ENCODE peak calls at places on chromosome 17, in six cellular contexts. One of them, this sample, is unnamed.

GRCh38 chr17:73940511-73940910 is 263.0 kb upstream of the RPL38 start:
- DNase-seq in prostate gland: no peak
- DNase-seq in DND-41: no peak
- DNase-seq in GM23338: no peak
- DNase-seq in cardiac muscle cell: no peak
- DNase-seq in upper lobe of right lung: no peak
- DNase-seq in this sample: no peak

GRCh38 chr17:39231587-39232551 is 6.1 kb upstream of the STAC2 start:
- DNase-seq in GM23338: peak; percentile 80
- DNase-seq in upper lobe of right lung: peak; percentile 81
- DNase-seq in DND-41: peak; percentile 85
- DNase-seq in prostate gland: no peak
- DNase-seq in cardiac muscle cell: peak; percentile 63
- DNase-seq in this sample: no peak

GRCh38 chr17:63579633-63580032 is 21.1 kb upstream of the TACO1 start:
- DNase-seq in DND-41: no peak
- DNase-seq in prostate gland: no peak
- DNase-seq in upper lobe of right lung: no peak
- DNase-seq in GM23338: peak; percentile 40
- DNase-seq in cardiac muscle cell: no peak
- DNase-seq in this sample: no peak

GRCh38 chr17:37661372-37662014 is 18.2 kb upstream of the DDX52 start:
- DNase-seq in prostate gland: no peak
- DNase-seq in DND-41: no peak
- DNase-seq in cardiac muscle cell: no peak
- DNase-seq in upper lobe of right lung: no peak
- DNase-seq in GM23338: peak; percentile 49
- DNase-seq in this sample: no peak

GRCh38 chr17:2705263-2705662 is 6.3 kb downstream of the CLUH start:
- DNase-seq in prostate gland: no peak
- DNase-seq in GM23338: no peak
- DNase-seq in upper lobe of right lung: no peak
- DNase-seq in cardiac muscle cell: no peak
- DNase-seq in DND-41: no peak
- DNase-seq in this sample: no peak

GRCh38 chr17:40345161-40346034 is 19.1 kb downstream of the GJD3 start:
- DNase-seq in prostate gland: peak; percentile 64
- DNase-seq in cardiac muscle cell: peak; percentile 81
- DNase-seq in DND-41: no peak
- DNase-seq in GM23338: peak; percentile 97
- DNase-seq in upper lobe of right lung: peak; percentile 88
- DNase-seq in this sample: no peak

GRCh38 chr17:44389281-44389680 is at the start of gene ITGA2B:
- DNase-seq in cardiac muscle cell: no peak
- DNase-seq in upper lobe of right lung: no peak
- DNase-seq in DND-41: no peak
- DNase-seq in prostate gland: no peak
- DNase-seq in GM23338: no peak
- DNase-seq in this sample: no peak

GRCh38 chr17:5872831-5873230 is 197.3 kb upstream of the WSCD1 start:
- DNase-seq in cardiac muscle cell: no peak
- DNase-seq in DND-41: no peak
- DNase-seq in prostate gland: no peak
- DNase-seq in GM23338: no peak
- DNase-seq in upper lobe of right lung: no peak
- DNase-seq in this sample: no peak

GRCh38 chr17:75909812-75910274 is 5.2 kb upstream of the MRPL38 start:
- DNase-seq in upper lobe of right lung: peak; percentile 65
- DNase-seq in cardiac muscle cell: no peak
- DNase-seq in DND-41: peak; percentile 41
- DNase-seq in prostate gland: peak; percentile 75
- DNase-seq in GM23338: no peak
- DNase-seq in this sample: no peak

GRCh38 chr17:41738077-41738800 is 3.8 kb upstream of the HAP1 start:
- DNase-seq in upper lobe of right lung: peak; percentile 86
- DNase-seq in cardiac muscle cell: peak; percentile 83
- DNase-seq in GM23338: peak; percentile 93
- DNase-seq in DND-41: peak; percentile 82
- DNase-seq in prostate gland: peak; percentile 63
- DNase-seq in this sample: peak; percentile 77

GRCh38 chr17:6526362-6527152 is 29.8 kb downstream of the PITPNM3 start:
- DNase-seq in prostate gland: no peak
- DNase-seq in upper lobe of right lung: no peak
- DNase-seq in cardiac muscle cell: peak; percentile 30
- DNase-seq in GM23338: peak; percentile 46
- DNase-seq in DND-41: no peak
- DNase-seq in this sample: no peak

GRCh38 chr17:2909164-2909852 is 113.1 kb downstream of the RAP1GAP2 start:
- DNase-seq in DND-41: no peak
- DNase-seq in upper lobe of right lung: no peak
- DNase-seq in GM23338: no peak
- DNase-seq in cardiac muscle cell: no peak
- DNase-seq in prostate gland: no peak
- DNase-seq in this sample: no peak

GRCh38 chr17:72254808-72255449 is 134.1 kb downstream of the SOX9 start:
- DNase-seq in prostate gland: no peak
- DNase-seq in GM23338: no peak
- DNase-seq in DND-41: no peak
- DNase-seq in cardiac muscle cell: no peak
- DNase-seq in upper lobe of right lung: no peak
- DNase-seq in this sample: no peak

GRCh38 chr17:8801135-8801840 is 2.1 kb upstream of the MFSD6L start:
- DNase-seq in prostate gland: no peak
- DNase-seq in DND-41: no peak
- DNase-seq in upper lobe of right lung: no peak
- DNase-seq in cardiac muscle cell: no peak
- DNase-seq in GM23338: no peak
- DNase-seq in this sample: no peak

GRCh38 chr17:64591944-64592343 is 70.2 kb downstream of the SMURF2 start:
- DNase-seq in GM23338: no peak
- DNase-seq in cardiac muscle cell: no peak
- DNase-seq in prostate gland: no peak
- DNase-seq in DND-41: no peak
- DNase-seq in upper lobe of right lung: no peak
- DNase-seq in this sample: no peak

GRCh38 chr17:49887086-49887743 is 39.3 kb upstream of the TAC4 start:
- DNase-seq in GM23338: peak; percentile 80
- DNase-seq in DND-41: no peak
- DNase-seq in cardiac muscle cell: peak; percentile 41
- DNase-seq in prostate gland: peak; percentile 78
- DNase-seq in upper lobe of right lung: peak; percentile 87
- DNase-seq in this sample: no peak

GRCh38 chr17:30340957-30341356 is 7.1 kb upstream of the TMIGD1 start:
- DNase-seq in cardiac muscle cell: peak; percentile 66
- DNase-seq in GM23338: no peak
- DNase-seq in upper lobe of right lung: no peak
- DNase-seq in DND-41: no peak
- DNase-seq in prostate gland: no peak
- DNase-seq in this sample: no peak

GRCh38 chr17:67281053-67281452 is 36.1 kb upstream of the HELZ start:
- DNase-seq in cardiac muscle cell: no peak
- DNase-seq in DND-41: no peak
- DNase-seq in prostate gland: no peak
- DNase-seq in upper lobe of right lung: no peak
- DNase-seq in GM23338: peak; percentile 34
- DNase-seq in this sample: no peak

GRCh38 chr17:1001640-1002411 is 4.9 kb downstream of the TIMM22 start:
- DNase-seq in GM23338: no peak
- DNase-seq in prostate gland: no peak
- DNase-seq in upper lobe of right lung: no peak
- DNase-seq in DND-41: no peak
- DNase-seq in cardiac muscle cell: peak; percentile 60
- DNase-seq in this sample: no peak

GRCh38 chr17:73401911-73402310 is 90.1 kb upstream of the CDC42EP4 start:
- DNase-seq in prostate gland: no peak
- DNase-seq in GM23338: peak; percentile 81
- DNase-seq in upper lobe of right lung: no peak
- DNase-seq in cardiac muscle cell: peak; percentile 62
- DNase-seq in DND-41: no peak
- DNase-seq in this sample: no peak

DNA sequence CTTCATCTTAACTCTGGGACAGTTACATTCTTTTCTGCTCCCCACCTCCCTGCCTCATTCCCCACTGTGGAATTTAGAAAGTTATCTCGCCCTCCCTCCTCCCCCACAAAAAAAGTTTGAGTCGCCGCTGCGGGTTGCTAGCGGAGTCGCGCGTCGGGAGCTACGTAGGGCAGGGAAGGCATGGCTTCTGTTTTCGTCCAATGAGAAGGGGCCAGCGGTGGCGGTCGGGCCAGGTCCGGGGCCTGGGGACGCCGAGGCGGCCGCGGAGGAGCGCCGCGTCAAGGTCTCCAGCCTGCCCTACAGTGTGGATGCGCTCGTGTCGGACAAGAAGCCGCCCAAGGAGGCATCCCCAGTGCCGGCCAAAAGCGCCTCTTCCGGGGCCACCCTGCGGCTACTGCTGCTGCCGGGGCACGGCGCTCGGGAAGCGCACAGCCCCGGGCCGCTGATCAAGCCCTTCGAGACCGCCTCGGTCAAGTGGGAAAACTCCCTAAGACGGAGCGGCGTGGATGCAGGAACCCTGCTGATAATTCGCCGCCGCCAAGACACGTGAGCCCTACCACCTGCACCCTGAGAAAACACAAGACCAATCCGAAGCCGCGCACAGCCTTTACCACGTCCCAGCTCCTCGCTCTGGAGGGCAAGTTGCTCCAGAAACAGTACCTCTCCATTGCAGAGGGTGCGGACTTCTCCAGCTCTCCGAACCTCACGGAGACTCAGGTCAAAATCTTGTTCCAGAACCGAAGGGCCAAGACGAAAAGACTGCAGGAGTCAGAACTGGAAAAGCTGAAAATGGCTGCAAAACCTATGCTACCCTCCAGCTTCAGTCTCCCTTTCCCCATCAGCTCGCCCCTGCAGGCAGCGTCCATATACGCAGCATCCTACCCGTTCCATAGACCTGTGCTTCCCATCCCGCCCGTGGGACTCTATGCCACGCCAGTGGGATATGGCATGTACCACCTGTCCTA is 8.9 kb downstream of the OR4D1 start:
- DNase-seq in DND-41: no peak
- DNase-seq in prostate gland: no peak
- DNase-seq in GM23338: peak; percentile 87
- DNase-seq in upper lobe of right lung: peak; percentile 66
- DNase-seq in cardiac muscle cell: peak; percentile 9
- DNase-seq in this sample: no peak
- TF ChIP-seq CTCF in DND-41: no peak
- TF ChIP-seq CTCF in prostate gland: no peak
- TF ChIP-seq CTCF in GM23338: no peak
- TF ChIP-seq CTCF in upper lobe of right lung: no peak
- TF ChIP-seq CTCF in cardiac muscle cell: no peak
- TF ChIP-seq CTCF in this sample: no peak

GRCh38 chr17:33302394-33302793 is 9.3 kb upstream of the ASIC2 start:
- DNase-seq in DND-41: peak; percentile 15
- DNase-seq in upper lobe of right lung: no peak
- DNase-seq in cardiac muscle cell: no peak
- DNase-seq in prostate gland: peak; percentile 76
- DNase-seq in GM23338: no peak
- DNase-seq in this sample: no peak

GRCh38 chr17:33297643-33298042 is 4.5 kb upstream of the ASIC2 start:
- DNase-seq in upper lobe of right lung: no peak
- DNase-seq in cardiac muscle cell: no peak
- DNase-seq in DND-41: no peak
- DNase-seq in prostate gland: no peak
- DNase-seq in GM23338: no peak
- DNase-seq in this sample: no peak

GRCh38 chr17:33294994-33295393 is 1.9 kb upstream of the ASIC2 start:
- DNase-seq in cardiac muscle cell: no peak
- DNase-seq in DND-41: no peak
- DNase-seq in upper lobe of right lung: no peak
- DNase-seq in prostate gland: no peak
- DNase-seq in GM23338: no peak
- DNase-seq in this sample: no peak

GRCh38 chr17:33303254-33303653 is 10.2 kb upstream of the ASIC2 start:
- DNase-seq in DND-41: no peak
- DNase-seq in GM23338: no peak
- DNase-seq in prostate gland: no peak
- DNase-seq in cardiac muscle cell: no peak
- DNase-seq in upper lobe of right lung: no peak
- DNase-seq in this sample: no peak

GRCh38 chr17:33299115-33299514 is 6.0 kb upstream of the ASIC2 start:
- DNase-seq in GM23338: no peak
- DNase-seq in DND-41: no peak
- DNase-seq in upper lobe of right lung: no peak
- DNase-seq in cardiac muscle cell: no peak
- DNase-seq in prostate gland: no peak
- DNase-seq in this sample: no peak
- H3K27me3 ChIP-seq in GM23338: peaks cover 33% of the 10 kb centered on the region
- H3K27me3 ChIP-seq in DND-41: no peaks in the 10 kb centered on the region
- H3K27me3 ChIP-seq in upper lobe of right lung: peaks cover 29% of the 10 kb centered on the region
- H3K27me3 ChIP-seq in cardiac muscle cell: peaks cover 40% of the 10 kb centered on the region
- H3K27me3 ChIP-seq in prostate gland: no peaks in the 10 kb centered on the region
- H3K27me3 ChIP-seq in this sample: no peaks in the 10 kb centered on the region

GRCh38 chr17:17824119-17824779 is 12.5 kb downstream of the SREBF1 start:
- DNase-seq in DND-41: peak; percentile 36
- DNase-seq in GM23338: no peak
- DNase-seq in prostate gland: no peak
- DNase-seq in upper lobe of right lung: no peak
- DNase-seq in cardiac muscle cell: no peak
- DNase-seq in this sample: no peak

GRCh38 chr17:17823433-17824118 is 13.2 kb downstream of the SREBF1 start:
- DNase-seq in GM23338: peak; percentile 98
- DNase-seq in cardiac muscle cell: peak; percentile 88
- DNase-seq in upper lobe of right lung: peak; percentile 92
- DNase-seq in DND-41: peak; percentile 87
- DNase-seq in prostate gland: peak; percentile 85
- DNase-seq in this sample: peak; percentile 89

GRCh38 chr17:17820457-17821158 is 16.2 kb downstream of the SREBF1 start:
- DNase-seq in upper lobe of right lung: no peak
- DNase-seq in DND-41: no peak
- DNase-seq in GM23338: no peak
- DNase-seq in cardiac muscle cell: no peak
- DNase-seq in prostate gland: no peak
- DNase-seq in this sample: no peak

GRCh38 chr17:17820046-17820445 is 16.7 kb downstream of the SREBF1 start:
- DNase-seq in prostate gland: no peak
- DNase-seq in cardiac muscle cell: no peak
- DNase-seq in DND-41: no peak
- DNase-seq in GM23338: no peak
- DNase-seq in upper lobe of right lung: no peak
- DNase-seq in this sample: no peak

GRCh38 chr17:17822189-17822978 is 14.4 kb downstream of the SREBF1 start:
- DNase-seq in cardiac muscle cell: peak; percentile 91
- DNase-seq in DND-41: no peak
- DNase-seq in upper lobe of right lung: no peak
- DNase-seq in prostate gland: peak; percentile 74
- DNase-seq in GM23338: no peak
- DNase-seq in this sample: no peak
- H3K4me3 ChIP-seq in cardiac muscle cell: peak overlapping the region; percentile 39
- H3K4me3 ChIP-seq in DND-41: peak overlapping the region; percentile 72
- H3K4me3 ChIP-seq in upper lobe of right lung: peak overlapping the region; percentile 55
- H3K4me3 ChIP-seq in prostate gland: peak overlapping the region; percentile 42
- H3K4me3 ChIP-seq in GM23338: peak overlapping the region; percentile 55
- H3K4me3 ChIP-seq in this sample: peak overlapping the region; percentile 41

DNA sequence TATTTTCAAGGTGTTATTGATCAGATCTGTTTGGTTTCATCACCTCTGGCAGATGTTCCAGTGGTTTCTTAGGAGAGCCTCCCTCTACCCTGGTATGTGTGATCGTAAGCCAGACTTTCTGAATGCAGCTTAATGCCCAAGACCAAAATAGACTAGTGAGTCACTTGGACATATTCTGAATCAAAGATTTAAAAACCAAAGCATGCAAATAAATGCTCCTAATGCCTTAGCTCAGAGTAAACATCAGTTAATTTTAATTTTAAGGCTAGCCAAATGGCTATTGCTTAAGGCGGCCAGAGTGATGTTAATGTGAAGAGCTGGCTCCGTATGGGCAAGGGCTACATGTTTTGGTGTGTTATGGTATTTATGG is 59.3 kb downstream of the MAP2K6 start:
- DNase-seq in upper lobe of right lung: no peak
- DNase-seq in prostate gland: no peak
- DNase-seq in GM23338: no peak
- DNase-seq in cardiac muscle cell: no peak
- DNase-seq in DND-41: no peak
- DNase-seq in this sample: no peak
- TF ChIP-seq CTCF in upper lobe of right lung: no peak
- TF ChIP-seq CTCF in prostate gland: no peak
- TF ChIP-seq CTCF in GM23338: no peak
- TF ChIP-seq CTCF in cardiac muscle cell: no peak
- TF ChIP-seq CTCF in DND-41: no peak
- TF ChIP-seq CTCF in this sample: no peak